ENCODE peak calls at places on chromosome X, in eight cellular contexts. Y is coronary artery, M is mammary epithelial cell, T is thyroid gland, L is esophagus squamous epithelium, Z is left lung, U is ovary, X is GM23338. G is an unnamed sample.

GRCh38 chrX:45344597-45344996 is 143.9 kb upstream of the DIPK2B start:
- DNase-seq in Y (no peak), M (no peak), T (no peak), L (no peak), Z (no peak), U (no peak), X (no peak), G (no peak)

GRCh38 chrX:25523574-25523973 is 507.8 kb upstream of the ARX start:
- DNase-seq in Y (no peak), M (peak), T (peak), L (no peak), Z (no peak), U (no peak), X (peak), G (no peak)

GRCh38 chrX:85365370-85365995 is 14.0 kb downstream of the POF1B start:
- DNase-seq in Y (no peak), M (no peak), T (no peak), L (no peak), Z (no peak), U (no peak), X (peak), G (no peak)

GRCh38 chrX:112051546-112051945 is 31.0 kb downstream of the TRPC5 start:
- DNase-seq in Y (no peak), M (no peak), T (no peak), L (no peak), Z (no peak), U (no peak), X (no peak), G (no peak)

GRCh38 chrX:120015145-120016067 is 62.1 kb downstream of the RHOXF2B start:
- DNase-seq in Y (no peak), M (no peak), T (peak), L (no peak), Z (no peak), U (peak), X (peak), G (no peak)

GRCh38 chrX:80285131-80285773 is 135.0 kb upstream of the TENT5D start:
- DNase-seq in Y (no peak), M (peak), T (peak), L (no peak), Z (no peak), U (no peak), X (peak), G (no peak)

GRCh38 chrX:151680805-151681204 is 14.5 kb upstream of the PRRG3 start:
- DNase-seq in Y (no peak), M (peak), T (peak), L (no peak), Z (no peak), U (peak), X (peak), G (no peak)

GRCh38 chrX:148823986-148824385 is 323.6 kb downstream of the AFF2 start:
- DNase-seq in Y (no peak), M (no peak), T (no peak), L (no peak), Z (no peak), U (no peak), X (no peak), G (no peak)

GRCh38 chrX:72101597-72102037 is 30.1 kb downstream of the RTL5 start:
- DNase-seq in Y (no peak), M (no peak), T (peak), L (no peak), Z (no peak), U (no peak), X (peak), G (no peak)

GRCh38 chrX:20529711-20530110 is 263.0 kb upstream of the RPS6KA3 start:
- DNase-seq in Y (no peak), M (no peak), T (no peak), L (no peak), Z (no peak), U (no peak), X (no peak), G (no peak)

GRCh38 chrX:104112326-104112951 is at the start of gene ZCCHC18:
- DNase-seq in Y (peak), M (peak), T (peak), L (no peak), Z (peak), U (peak), X (peak), G (peak)

GRCh38 chrX:25022499-25023325 is 6.9 kb upstream of the ARX start:
- DNase-seq in Y (no peak), M (no peak), T (no peak), L (no peak), Z (no peak), U (no peak), X (peak), G (no peak)

GRCh38 chrX:120671963-120672362 is 42.1 kb upstream of the C1GALT1C1 start:
- DNase-seq in Y (no peak), M (no peak), T (no peak), L (no peak), Z (no peak), U (no peak), X (no peak), G (no peak)

GRCh38 chrX:16827225-16827624 is 41.0 kb downstream of the TXLNG start:
- DNase-seq in Y (no peak), M (peak), T (no peak), L (no peak), Z (no peak), U (no peak), X (no peak), G (no peak)

GRCh38 chrX:141936080-141936479 is 32.4 kb downstream of the MAGEC1 start:
- DNase-seq in Y (no peak), M (no peak), T (no peak), L (no peak), Z (no peak), U (no peak), X (peak), G (no peak)

GRCh38 chrX:74458738-74459137 is 37.4 kb downstream of the SLC16A2 start:
- DNase-seq in Y (no peak), M (peak), T (no peak), L (no peak), Z (no peak), U (no peak), X (peak), G (no peak)

GRCh38 chrX:79601336-79602131 is 234.4 kb upstream of the ITM2A start:
- DNase-seq in Y (no peak), M (no peak), T (no peak), L (no peak), Z (no peak), U (no peak), X (peak), G (no peak)

GRCh38 chrX:1072637-1073377 is 139.6 kb downstream of the CRLF2 start:
- DNase-seq in Y (peak), M (no peak), T (no peak), L (no peak), Z (no peak), U (no peak), X (peak), G (no peak)

GRCh38 chrX:14051416-14051815 is 21.7 kb upstream of the GEMIN8 start:
- DNase-seq in Y (no peak), M (no peak), T (no peak), L (no peak), Z (no peak), U (no peak), X (no peak), G (no peak)

GRCh38 chrX:72128183-72128834 is 3.4 kb downstream of the RTL5 start:
- DNase-seq in Y (no peak), M (no peak), T (no peak), L (no peak), Z (no peak), U (no peak), X (no peak), G (no peak)

GRCh38 chrX:10195425-10195824 is 38.6 kb downstream of the CLCN4 start:
- DNase-seq in Y (no peak), M (no peak), T (no peak), L (no peak), Z (no peak), U (no peak), X (no peak), G (no peak)

GRCh38 chrX:134388161-134389109 is 71.5 kb upstream of the HPRT1 start:
- DNase-seq in Y (no peak), M (no peak), T (peak), L (no peak), Z (no peak), U (no peak), X (no peak), G (no peak)

GRCh38 chrX:150038977-150039599 is 100.8 kb upstream of the EOLA2 start:
- DNase-seq in Y (no peak), M (no peak), T (no peak), L (no peak), Z (no peak), U (no peak), X (no peak), G (no peak)

GRCh38 chrX:24479924-24480722 is 15.0 kb downstream of the PDK3 start:
- DNase-seq in Y (no peak), M (no peak), T (no peak), L (no peak), Z (peak), U (no peak), X (no peak), G (no peak)

GRCh38 chrX:78092296-78092695 is 11.8 kb upstream of the PGK1 start:
- DNase-seq in Y (no peak), M (peak), T (peak), L (no peak), Z (no peak), U (no peak), X (peak), G (no peak)

DNA sequence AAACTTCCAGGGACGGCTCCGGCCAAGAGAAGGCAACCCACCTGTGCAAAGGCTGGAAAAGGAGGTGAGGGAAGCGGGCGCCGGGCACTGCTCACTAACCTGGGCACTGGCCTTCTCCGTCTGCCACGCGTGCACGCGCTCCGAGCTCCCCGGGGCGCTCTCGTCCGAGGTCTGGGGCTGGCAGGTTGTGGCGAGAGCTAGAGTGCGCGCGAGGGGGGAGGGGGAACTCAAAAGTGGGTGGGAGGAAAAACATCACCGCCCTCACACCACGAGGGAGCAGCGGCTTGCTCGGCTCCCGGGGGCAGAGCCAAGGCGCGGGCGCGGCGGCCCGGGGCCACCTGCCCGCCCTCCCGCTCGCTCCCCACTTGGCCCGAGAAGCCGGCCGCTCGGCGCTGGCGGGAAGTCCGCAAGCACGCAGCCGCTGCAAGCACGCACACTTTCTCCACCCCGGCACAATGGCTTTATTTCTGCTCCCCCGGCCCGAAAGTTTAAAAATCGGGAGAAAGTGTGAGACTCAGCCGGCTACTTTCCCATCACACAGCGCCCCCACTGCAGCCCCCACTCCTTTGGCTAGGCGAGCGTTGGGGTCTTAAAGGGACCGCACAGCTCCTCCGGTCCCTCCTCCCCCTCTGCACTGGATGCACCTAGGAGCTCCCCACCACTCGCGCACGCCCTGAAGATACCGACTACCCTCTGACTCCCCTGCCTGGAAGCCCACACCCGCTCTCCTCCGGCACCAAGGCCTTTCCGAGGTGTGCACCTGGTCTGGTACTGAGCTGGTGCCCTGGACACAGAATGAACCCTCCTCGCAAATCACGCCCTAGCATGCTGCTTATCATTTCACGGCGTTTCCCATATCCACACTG is at the start of gene CHRDL1:
- DNase-seq in Y (no peak), M (no peak), T (peak), L (no peak), Z (peak), U (peak), X (peak), G (peak)
- H3K4me3 ChIP-seq in Y (peak), M (peak), T (no peak), L (peak), Z (peak), U (peak), X (peak), G (peak)

GRCh38 chrX:69197690-69198089 is 32.4 kb upstream of the PJA1 start:
- DNase-seq in Y (no peak), M (no peak), T (no peak), L (no peak), Z (no peak), U (no peak), X (no peak), G (no peak)

GRCh38 chrX:69195810-69196209 is 30.6 kb upstream of the PJA1 start:
- DNase-seq in Y (no peak), M (no peak), T (no peak), L (no peak), Z (no peak), U (no peak), X (no peak), G (no peak)

GRCh38 chrX:69192603-69193002 is 27.4 kb upstream of the PJA1 start:
- DNase-seq in Y (no peak), M (peak), T (no peak), L (no peak), Z (no peak), U (no peak), X (no peak), G (no peak)

GRCh38 chrX:69196666-69197065 is 31.4 kb upstream of the PJA1 start:
- DNase-seq in Y (no peak), M (no peak), T (no peak), L (no peak), Z (no peak), U (no peak), X (no peak), G (no peak)

DNA sequence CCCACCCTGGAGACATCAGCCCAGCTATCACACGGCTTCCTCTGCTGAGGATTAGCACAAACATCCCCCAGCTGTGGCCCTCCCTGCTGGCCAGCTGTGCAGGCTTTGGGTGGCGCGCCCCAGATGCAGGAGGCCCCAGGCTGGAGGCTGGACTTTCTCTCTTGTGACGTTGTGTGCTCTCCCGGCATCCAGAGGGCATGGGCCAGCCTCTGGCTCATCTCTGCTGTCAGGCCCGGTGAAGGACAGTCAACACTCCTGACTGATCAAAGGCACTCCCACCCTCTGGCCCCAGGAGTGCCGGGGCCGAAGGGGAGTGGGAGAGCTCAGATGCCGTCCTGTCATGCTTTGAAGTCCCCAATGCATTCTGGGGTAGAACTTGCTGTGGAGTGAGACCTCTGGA is 29.9 kb upstream of the PJA1 start:
- DNase-seq in Y (no peak), M (no peak), T (no peak), L (no peak), Z (no peak), U (no peak), X (no peak), G (no peak)
- H3K27ac ChIP-seq in Y (no peak), M (no peak), T (no peak), L (no peak), Z (no peak), U (no peak), X (no peak), G (no peak)

DNA sequence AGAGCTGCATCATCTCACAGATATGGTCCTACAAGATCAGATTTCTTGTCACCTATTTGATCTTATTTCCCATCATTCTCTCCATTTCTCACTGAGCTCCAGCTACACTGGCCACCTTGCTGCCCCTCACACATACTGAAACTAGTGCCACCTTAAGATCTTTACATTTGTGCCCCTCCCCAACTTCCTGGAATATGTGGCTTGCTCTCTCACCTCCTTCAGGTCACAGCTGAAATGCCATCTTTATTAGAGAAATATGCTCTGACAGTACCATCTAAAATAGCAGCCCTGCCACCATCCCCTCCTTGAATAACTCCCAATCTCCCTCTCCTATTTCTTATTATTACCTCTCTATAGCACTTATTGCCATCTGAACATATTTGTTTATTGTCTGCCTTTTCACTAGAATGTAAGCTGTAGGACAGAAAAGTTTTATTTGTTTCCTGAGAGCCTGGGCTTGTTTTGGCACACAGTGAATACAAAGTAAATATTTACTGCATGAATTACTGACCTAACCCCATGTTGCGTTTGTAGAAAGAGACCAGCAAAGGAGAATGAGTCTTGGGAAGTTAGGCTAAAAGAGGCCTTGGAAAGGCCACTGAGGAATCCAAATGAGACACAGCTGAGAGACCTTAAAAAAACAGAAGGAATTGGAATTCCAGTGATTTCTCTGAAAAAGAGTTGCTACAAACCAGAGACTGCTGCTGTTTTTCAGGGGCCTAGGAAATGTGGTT is 22.7 kb downstream of the DYNLT3 start:
- DNase-seq in Y (no peak), M (no peak), T (no peak), L (no peak), Z (no peak), U (no peak), X (no peak), G (no peak)
- TF ChIP-seq CTCF in Y (no peak), M (no peak), T (no peak), L (no peak), Z (no peak), U (no peak), X (no peak), G (no peak)

GRCh38 chrX:130111220-130111934 is 1.1 kb upstream of the ELF4 start:
- DNase-seq in Y (no peak), M (peak), T (no peak), L (no peak), Z (no peak), U (no peak), X (peak), G (no peak)
- H3K4me3 ChIP-seq in Y (peak), M (peak), T (no peak), L (peak), Z (no peak), U (peak), X (peak), G (peak)

GRCh38 chrX:54423161-54423888 is 16.9 kb upstream of the TSR2 start:
- DNase-seq in Y (no peak), M (no peak), T (no peak), L (no peak), Z (no peak), U (no peak), X (peak), G (no peak)

GRCh38 chrX:54415534-54416350 is 24.5 kb upstream of the TSR2 start:
- DNase-seq in Y (no peak), M (no peak), T (no peak), L (no peak), Z (no peak), U (no peak), X (peak), G (no peak)

GRCh38 chrX:54422168-54422567 is 18.0 kb upstream of the TSR2 start:
- DNase-seq in Y (no peak), M (no peak), T (no peak), L (no peak), Z (no peak), U (no peak), X (no peak), G (no peak)

GRCh38 chrX:54416965-54417364 is 23.2 kb upstream of the TSR2 start:
- DNase-seq in Y (no peak), M (no peak), T (no peak), L (no peak), Z (no peak), U (no peak), X (no peak), G (no peak)

GRCh38 chrX:54419559-54420302 is 20.5 kb upstream of the TSR2 start:
- DNase-seq in Y (no peak), M (no peak), T (no peak), L (no peak), Z (no peak), U (no peak), X (no peak), G (no peak)
- H3K27ac ChIP-seq in Y (no peak), M (no peak), T (no peak), L (no peak), Z (no peak), U (no peak), X (no peak), G (no peak)

DNA sequence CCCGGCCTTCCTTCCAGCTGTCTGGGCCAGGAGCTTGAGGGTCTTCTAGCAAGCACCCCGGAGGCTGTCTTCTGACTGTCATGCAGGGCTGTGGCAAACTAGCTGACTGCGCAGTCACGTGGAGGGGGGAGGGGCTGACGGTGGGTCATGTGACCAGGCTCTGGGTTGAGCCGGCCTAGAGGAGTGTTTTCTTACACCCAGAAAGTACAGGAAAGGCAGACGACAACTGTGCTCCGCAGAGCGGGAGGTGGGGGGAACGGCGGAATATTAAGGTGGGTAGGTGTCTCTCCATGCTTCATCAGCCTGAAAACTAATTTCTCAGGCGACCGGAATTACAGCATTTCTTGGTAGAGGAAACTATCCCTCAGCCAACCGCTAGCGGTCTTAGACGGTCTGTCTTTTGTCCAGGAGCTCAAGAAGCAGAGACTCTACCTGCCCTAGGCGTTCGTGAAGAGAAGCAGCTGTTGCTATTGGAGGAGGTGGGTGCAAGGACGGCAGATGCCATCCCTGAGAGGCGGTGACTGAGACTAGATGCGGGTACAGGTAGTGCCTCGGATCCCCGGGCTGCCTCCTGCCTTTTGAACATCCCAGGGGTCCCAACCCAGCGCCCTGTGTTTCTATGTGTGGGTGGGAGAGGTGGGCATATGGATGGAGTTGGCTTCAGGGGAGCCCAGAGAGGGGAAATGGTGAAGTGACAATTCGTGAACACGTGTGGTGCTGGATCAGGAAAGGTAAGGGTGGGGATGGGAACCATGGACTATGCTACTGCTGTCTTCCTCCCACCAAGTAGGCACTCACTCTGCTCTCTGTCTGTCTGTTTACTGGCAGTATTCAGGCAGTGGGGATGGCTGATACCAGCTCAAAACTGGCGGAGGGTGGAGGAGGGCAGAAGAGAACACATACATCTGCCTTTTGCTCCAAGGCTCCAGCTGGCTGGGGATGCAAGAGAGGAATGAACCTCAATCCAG is 8.8 kb downstream of the GPRASP1 start:
- DNase-seq in Y (peak), M (no peak), T (peak), L (peak), Z (peak), U (peak), X (peak), G (peak)
- TF ChIP-seq CTCF in Y (no peak), M (no peak), T (no peak), L (no peak), Z (no peak), U (no peak), X (peak), G (no peak)

GRCh38 chrX:153792368-153792767 is 1.8 kb downstream of the IDH3G start:
- DNase-seq in Y (no peak), M (no peak), T (no peak), L (no peak), Z (no peak), U (no peak), X (no peak), G (no peak)
- H3K4me3 ChIP-seq in Y (peak), M (no peak), T (no peak), L (no peak), Z (no peak), U (no peak), X (no peak), G (peak)